ENCODE peak calls at places on chromosome 9, in ten cellular contexts. F is PC-9, Q is neural progenitor cell, W is fibroblast of mammary gland, B is thyroid gland, X is stomach, S is BJ, Y is heart left ventricle, J is Peyer's patch, O is psoas muscle. E is an unnamed sample.

GRCh38 chr9:107330420-107330819 is 47.3 kb downstream of the RAD23B start:
- DNase-seq in X (no peak), O (no peak), W (no peak), S (no peak), B (no peak), Y (no peak), Q (no peak), J (no peak), F (no peak), E (no peak)

GRCh38 chr9:6667633-6668280 is 22.2 kb upstream of the GLDC start:
- DNase-seq in S (no peak), J (no peak), W (peak; percentile 45), Q (peak; percentile 46), O (no peak), F (no peak), X (no peak), B (no peak), Y (no peak), E (no peak)

GRCh38 chr9:92232190-92232589 is 61.3 kb downstream of the IARS1 start:
- DNase-seq in S (no peak), B (no peak), X (no peak), W (no peak), F (no peak), J (no peak), O (no peak), Y (no peak), Q (no peak), E (no peak)

GRCh38 chr9:85610074-85610855 is 131.5 kb downstream of the AGTPBP1 start:
- DNase-seq in F (peak; percentile 15), W (peak; percentile 83), O (no peak), B (peak; percentile 18), S (peak; percentile 18), Q (peak; percentile 76), X (no peak), J (no peak), Y (no peak), E (peak; percentile 27)

GRCh38 chr9:130680836-130681768 is 12.5 kb upstream of the EXOSC2 start:
- DNase-seq in Y (peak; percentile 91), X (peak; percentile 85), O (peak; percentile 90), Q (peak; percentile 90), W (peak; percentile 83), F (peak; percentile 91), S (peak; percentile 48), B (peak; percentile 88), J (peak; percentile 46), E (peak; percentile 86)

GRCh38 chr9:13444272-13444608 is 164.7 kb upstream of the MPDZ start:
- DNase-seq in B (no peak), O (no peak), Y (no peak), X (no peak), Q (no peak), F (no peak), W (no peak), J (no peak), S (no peak), E (no peak)

GRCh38 chr9:25691786-25692185 is 13.5 kb upstream of the TUSC1 start:
- DNase-seq in O (no peak), Q (no peak), Y (no peak), X (no peak), W (no peak), F (no peak), S (no peak), J (no peak), B (no peak), E (no peak)

GRCh38 chr9:98256632-98257218 is 1.3 kb upstream of the TBC1D2 start:
- DNase-seq in X (no peak), O (no peak), S (no peak), B (no peak), Y (no peak), F (no peak), J (peak; percentile 35), W (no peak), Q (peak; percentile 21), E (no peak)

GRCh38 chr9:82332018-82332773 is 343.6 kb downstream of the SPATA31D1 start:
- DNase-seq in S (peak; percentile 74), J (no peak), B (no peak), X (no peak), Y (no peak), W (peak; percentile 76), F (peak; percentile 49), O (no peak), Q (no peak), E (no peak)

GRCh38 chr9:136058152-136058483 is 37.0 kb downstream of the NACC2 start:
- DNase-seq in F (no peak), X (no peak), S (no peak), Q (no peak), W (no peak), J (no peak), Y (peak; percentile 33), B (no peak), O (no peak), E (no peak)

GRCh38 chr9:128892223-128892892 is 10.4 kb downstream of the LRRC8A start:
- DNase-seq in S (peak; percentile 74), W (peak; percentile 94), Q (no peak), O (peak; percentile 92), B (peak; percentile 89), F (peak; percentile 99), Y (peak; percentile 90), J (no peak), X (peak; percentile 82), E (peak; percentile 89)

GRCh38 chr9:78212868-78213267 is 23.0 kb upstream of the CEP78 start:
- DNase-seq in Q (no peak), S (no peak), X (no peak), J (no peak), Y (no peak), F (no peak), W (no peak), O (no peak), B (no peak), E (no peak)

GRCh38 chr9:78214492-78214891 is 21.4 kb upstream of the CEP78 start:
- DNase-seq in Y (no peak), X (no peak), O (no peak), F (no peak), W (no peak), J (no peak), Q (no peak), S (no peak), B (no peak), E (no peak)

GRCh38 chr9:78215706-78216105 is 20.2 kb upstream of the CEP78 start:
- DNase-seq in J (no peak), S (peak; percentile 26), W (no peak), Q (no peak), B (no peak), X (no peak), O (no peak), Y (no peak), F (no peak), E (no peak)

GRCh38 chr9:78210841-78211301 is 25.0 kb upstream of the CEP78 start:
- DNase-seq in F (no peak), J (peak; percentile 68), B (no peak), O (no peak), Q (no peak), Y (no peak), W (no peak), X (no peak), S (no peak), E (no peak)

GRCh38 chr9:78213696-78214095 is 22.2 kb upstream of the CEP78 start:
- DNase-seq in Q (peak; percentile 23), X (no peak), O (no peak), S (no peak), Y (no peak), J (no peak), F (no peak), W (peak; percentile 10), B (no peak), E (no peak)
- TF ChIP-seq CTCF in Q (peak; percentile 43), X (no peak), O (no peak), S (peak; percentile 26), Y (no peak), J (no peak), F (no peak), W (peak; percentile 17), B (peak; percentile 65), E (peak; percentile 35)

GRCh38 chr9:116837038-116837998 is 150.2 kb downstream of the TRIM32 start:
- DNase-seq in X (no peak), B (no peak), Y (no peak), W (no peak), O (no peak), Q (peak; percentile 12), J (no peak), S (no peak), F (peak; percentile 54), E (peak; percentile 35)
- H3K4me3 ChIP-seq in X (no peak overlapping the region), B (no peak overlapping the region), Y (no peak overlapping the region), W (no peak overlapping the region), O (no peak overlapping the region), Q (no peak overlapping the region), J (no peak overlapping the region), S (no peak overlapping the region), F (no peak overlapping the region), E (no peak overlapping the region)

DNA sequence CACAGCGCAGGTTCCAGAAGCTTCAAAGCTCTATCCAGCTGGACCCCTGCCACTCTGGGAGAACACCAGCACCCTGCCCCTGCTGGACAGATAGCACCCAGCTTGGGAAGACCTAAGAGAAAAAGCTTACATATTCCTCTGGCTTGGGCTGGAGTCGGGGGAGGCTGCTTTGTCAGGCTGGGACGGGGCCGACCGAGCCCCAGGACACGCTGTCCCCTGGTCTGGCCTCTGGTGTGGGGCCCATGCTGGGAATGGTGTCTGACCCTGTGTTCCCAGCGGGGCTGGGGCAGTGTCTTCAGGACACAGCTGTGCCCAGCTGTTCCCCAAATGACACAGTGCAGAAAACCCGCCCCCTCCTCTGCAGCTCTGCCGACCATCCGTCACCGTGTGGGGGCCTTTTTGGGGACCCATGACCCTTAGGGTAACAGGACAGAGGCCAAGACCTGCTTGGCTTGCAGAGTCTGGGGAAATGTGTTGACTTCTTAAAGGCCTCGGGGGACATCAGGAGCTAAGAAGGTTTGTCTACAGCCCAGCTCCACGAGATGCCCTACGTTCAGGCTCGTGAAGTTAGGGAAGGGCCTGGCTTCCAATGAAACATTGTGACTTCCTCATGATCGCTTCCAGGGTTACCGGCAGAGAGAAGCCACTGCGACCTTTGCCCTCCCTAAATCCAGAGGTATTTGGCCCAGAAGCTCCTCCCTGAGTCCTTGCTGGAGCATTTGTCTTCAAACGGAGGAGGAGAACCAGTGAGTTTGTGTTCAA is 20.4 kb upstream of the SLC2A6 start:
- DNase-seq in B (no peak), S (no peak), F (no peak), Q (peak; percentile 48), O (peak; percentile 54), W (no peak), Y (peak; percentile 72), J (no peak), X (no peak), E (no peak)
- TF ChIP-seq CTCF in B (no peak), S (no peak), F (no peak), Q (no peak), O (no peak), W (no peak), Y (no peak), J (no peak), X (no peak), E (no peak)

DNA sequence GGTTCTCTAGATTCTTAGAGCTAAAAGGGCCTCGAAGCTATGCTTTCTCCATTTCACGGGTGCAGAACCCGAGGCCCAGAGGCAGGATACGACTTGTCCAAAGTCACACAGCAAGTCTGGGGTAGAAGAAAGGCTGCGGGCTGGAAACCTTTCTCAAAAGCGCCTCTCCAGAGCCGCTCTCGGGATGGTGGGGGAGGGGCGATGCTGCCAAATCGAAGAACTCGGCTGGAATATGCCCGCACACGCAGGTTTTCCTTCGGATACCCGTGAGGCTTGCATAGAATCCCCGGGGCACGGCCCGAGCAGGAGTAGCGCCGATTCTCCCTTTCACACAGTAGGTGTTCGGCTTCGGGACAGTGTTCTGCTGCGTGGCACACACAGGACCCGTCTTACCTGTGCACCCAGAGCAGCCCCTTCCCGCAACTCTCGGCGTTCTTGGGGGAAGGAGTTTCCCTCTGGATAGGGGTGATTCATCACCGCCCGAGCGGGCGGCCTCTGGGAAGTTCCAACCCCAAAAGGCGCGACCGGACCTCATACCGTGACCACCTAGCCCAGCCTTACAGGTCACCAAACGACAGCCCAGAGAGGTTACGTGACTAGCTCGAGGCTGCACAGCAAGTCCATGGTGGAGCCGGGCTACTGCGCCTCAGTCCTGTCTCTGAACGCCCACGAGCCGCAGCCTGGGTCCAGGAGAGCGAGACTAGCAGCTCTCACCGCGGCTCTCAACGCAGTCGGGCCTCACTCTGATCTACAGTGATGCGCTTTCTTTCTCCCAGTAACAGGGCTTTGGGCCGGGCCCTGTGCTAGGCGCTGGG is 4.1 kb downstream of the PAX5 start:
- DNase-seq in B (no peak), W (no peak), F (no peak), X (no peak), O (peak; percentile 49), Y (no peak), S (no peak), J (peak; percentile 37), Q (peak; percentile 57), E (no peak)
- H3K4me3 ChIP-seq in B (no peak overlapping the region), W (no peak overlapping the region), F (no peak overlapping the region), X (no peak overlapping the region), O (peak overlapping the region; percentile 7), Y (no peak overlapping the region), S (no peak overlapping the region), J (no peak overlapping the region), Q (peak overlapping the region; percentile 44), E (no peak overlapping the region)